ENCODE peak calls at places on chromosomes 1 and 21, in eight cellular contexts. B, G, D, U, W, H, Y and Z are unnamed samples.

GRCh38 chr1:3914331-3914851 is 14.3 kb upstream of the C1orf174 start:
- DNase-seq in B (no peak), G (no peak), D (no peak), U (no peak), W (peak), H (no peak), Y (no peak), Z (no peak)

GRCh38 chr1:37930246-37931142 is 16.4 kb downstream of the INPP5B start:
- DNase-seq in B (no peak), G (peak), D (no peak), U (no peak), W (peak), H (peak), Y (no peak), Z (no peak)

GRCh38 chr1:147243228-147243685 is 773 bp downstream of the CHD1L start:
- DNase-seq in B (peak), G (peak), D (no peak), U (no peak), W (no peak), H (no peak), Y (peak), Z (no peak)

GRCh38 chr1:150159550-150159949 is 9.8 kb downstream of the PLEKHO1 start:
- DNase-seq in B (no peak), G (peak), D (no peak), U (no peak), W (peak), H (no peak), Y (no peak), Z (no peak)

GRCh38 chr1:43309626-43310025 is 8.8 kb downstream of the TIE1 start:
- DNase-seq in B (no peak), G (no peak), D (no peak), U (no peak), W (peak), H (no peak), Y (no peak), Z (no peak)

GRCh38 chr1:231153726-231154125 is 8.1 kb upstream of the TRIM67 start:
- DNase-seq in B (no peak), G (no peak), D (no peak), U (no peak), W (no peak), H (no peak), Y (no peak), Z (no peak)

GRCh38 chr1:25549273-25550154 is 6.1 kb downstream of the LDLRAP1 start:
- DNase-seq in B (no peak), G (peak), D (no peak), U (no peak), W (peak), H (peak), Y (peak), Z (no peak)

GRCh38 chr1:1847501-1848289 is 43.2 kb downstream of the GNB1 start:
- DNase-seq in B (no peak), G (peak), D (no peak), U (no peak), W (no peak), H (no peak), Y (no peak), Z (no peak)

GRCh38 chr1:226995064-226995965 is 55.2 kb downstream of the COQ8A start:
- DNase-seq in B (no peak), G (peak), D (no peak), U (no peak), W (no peak), H (no peak), Y (no peak), Z (no peak)

GRCh38 chr1:12157366-12158231 is 9.2 kb upstream of the TNFRSF1B start:
- DNase-seq in B (no peak), G (peak), D (no peak), U (no peak), W (peak), H (no peak), Y (no peak), Z (no peak)

GRCh38 chr1:3420218-3420951 is 34.1 kb upstream of the ARHGEF16 start:
- DNase-seq in B (no peak), G (no peak), D (no peak), U (no peak), W (no peak), H (no peak), Y (no peak), Z (no peak)

GRCh38 chr21:41832230-41833137 is 46.7 kb downstream of the PRDM15 start:
- DNase-seq in B (no peak), G (no peak), D (no peak), U (no peak), W (no peak), H (no peak), Y (no peak), Z (no peak)

GRCh38 chr1:93728480-93729131 is 47.0 kb upstream of the BCAR3 start:
- DNase-seq in B (peak), G (no peak), D (no peak), U (no peak), W (no peak), H (no peak), Y (no peak), Z (no peak)

GRCh38 chr1:232389744-232390143 is 240.2 kb downstream of the SIPA1L2 start:
- DNase-seq in B (no peak), G (no peak), D (no peak), U (no peak), W (no peak), H (no peak), Y (no peak), Z (no peak)

GRCh38 chr1:149879556-149879955 is 19.8 kb upstream of the BOLA1 start:
- DNase-seq in B (no peak), G (no peak), D (no peak), U (no peak), W (no peak), H (no peak), Y (no peak), Z (no peak)

GRCh38 chr1:183945432-183946308 is 91.9 kb downstream of the COLGALT2 start:
- DNase-seq in B (no peak), G (no peak), D (no peak), U (no peak), W (no peak), H (no peak), Y (no peak), Z (no peak)

GRCh38 chr1:110508038-110508437 is 10.9 kb downstream of the KCNA10 start:
- DNase-seq in B (peak), G (peak), D (no peak), U (no peak), W (no peak), H (no peak), Y (no peak), Z (no peak)

GRCh38 chr1:83705091-83705490 is 293.8 kb downstream of the TTLL7 start:
- DNase-seq in B (no peak), G (no peak), D (no peak), U (no peak), W (no peak), H (no peak), Y (no peak), Z (no peak)